ENCODE peak calls at places on chromosomes 1 and 21, in five cellular contexts. F is right atrium auricular region, Q is BJ, O is HCT116, R is fibroblast of lung. L is an unnamed sample.

GRCh38 chr1:25522240-25522639 is 21.2 kb upstream of the LDLRAP1 start:
- DNase-seq in F (no peak), O (no peak), R (no peak), Q (no peak), L (no peak)

GRCh38 chr1:214155987-214156567 is 124.9 kb upstream of the SMYD2 start:
- DNase-seq in O (no peak), R (no peak), Q (no peak), F (no peak), L (no peak)

GRCh38 chr1:180923024-180923841 is 10.5 kb downstream of the KIAA1614 start:
- DNase-seq in O (no peak), F (no peak), Q (no peak), R (peak), L (peak)

GRCh38 chr1:48536477-48536876 is 64.5 kb upstream of the SPATA6 start:
- DNase-seq in Q (no peak), F (no peak), R (no peak), O (no peak), L (no peak)

GRCh38 chr1:203627819-203628184 is 1.2 kb downstream of the ATP2B4 start:
- DNase-seq in O (no peak), R (peak), F (no peak), Q (no peak), L (no peak)

GRCh38 chr1:201542166-201543045 is 3.5 kb downstream of the NAV1 start:
- DNase-seq in O (no peak), Q (no peak), F (no peak), R (peak), L (no peak)

GRCh38 chr1:26391450-26391849 is 18.9 kb upstream of the ZNF683 start:
- DNase-seq in O (peak), Q (no peak), F (no peak), R (peak), L (peak)

GRCh38 chr1:222233441-222234180 is 314.3 kb downstream of the HHIPL2 start:
- DNase-seq in F (no peak), Q (no peak), R (peak), O (no peak), L (no peak)

GRCh38 chr1:232667094-232667780 is 37.3 kb upstream of the SIPA1L2 start:
- DNase-seq in R (no peak), Q (no peak), F (no peak), O (no peak), L (no peak)

GRCh38 chr21:38258803-38259485 is 2.2 kb downstream of the KCNJ15 start:
- DNase-seq in R (peak), O (no peak), Q (no peak), F (no peak), L (no peak)
- H3K4me3 ChIP-seq in R (no peak), O (no peak), Q (no peak), F (no peak), L (no peak)

GRCh38 chr1:216731562-216731961 is 8.3 kb upstream of the ESRRG start:
- DNase-seq in R (no peak), F (no peak), Q (no peak), O (no peak), L (no peak)

GRCh38 chr1:216722841-216723240 is 388 bp downstream of the ESRRG start:
- DNase-seq in R (no peak), O (no peak), Q (no peak), F (no peak), L (no peak)

GRCh38 chr1:216721878-216722277 is 1.4 kb downstream of the ESRRG start:
- DNase-seq in R (no peak), Q (no peak), F (no peak), O (no peak), L (no peak)

GRCh38 chr1:216723274-216723780 is at the start of gene ESRRG:
- DNase-seq in Q (no peak), O (no peak), F (no peak), R (peak), L (peak)

DNA sequence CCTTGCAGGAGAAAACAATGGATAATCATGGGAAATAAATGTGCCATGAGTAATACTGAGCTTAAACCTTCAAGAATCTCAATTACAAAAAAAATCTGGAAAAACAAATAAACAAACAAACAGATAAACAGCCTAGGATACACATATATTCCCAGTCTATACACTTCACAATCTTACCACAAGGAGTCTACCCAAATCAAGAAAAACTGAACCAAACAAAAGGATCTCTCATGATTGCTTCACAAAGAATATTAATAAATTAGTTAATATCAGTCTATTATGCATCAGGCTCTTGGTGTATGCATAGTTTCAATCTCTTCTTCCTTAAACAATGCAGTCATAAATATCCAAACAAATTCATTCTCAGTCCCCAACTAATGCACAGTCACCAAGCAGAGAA is 3.2 kb upstream of the ESRRG start:
- DNase-seq in F (no peak), O (no peak), R (no peak), Q (no peak), L (no peak)
- TF ChIP-seq CTCF in F (peak), O (peak), R (no peak), Q (no peak), L (no peak)

GRCh38 chr1:209674957-209675566 is at the start of gene G0S2:
- DNase-seq in Q (no peak), R (peak), F (peak), O (no peak), L (no peak)

GRCh38 chr1:209672705-209673630 is 2.2 kb upstream of the G0S2 start:
- DNase-seq in R (no peak), O (no peak), F (no peak), Q (no peak), L (no peak)

GRCh38 chr1:209673631-209674417 is 1.4 kb upstream of the G0S2 start:
- DNase-seq in F (peak), Q (no peak), R (no peak), O (no peak), L (no peak)

GRCh38 chr1:209678981-209679539 is 3.8 kb downstream of the G0S2 start:
- DNase-seq in R (no peak), F (no peak), O (no peak), Q (no peak), L (no peak)

GRCh38 chr1:209675567-209676154 is 449 bp downstream of the G0S2 start:
- DNase-seq in R (peak), F (no peak), O (no peak), Q (no peak), L (no peak)
- H3K4me3 ChIP-seq in R (peak), F (peak), O (no peak), Q (peak), L (peak)

DNA sequence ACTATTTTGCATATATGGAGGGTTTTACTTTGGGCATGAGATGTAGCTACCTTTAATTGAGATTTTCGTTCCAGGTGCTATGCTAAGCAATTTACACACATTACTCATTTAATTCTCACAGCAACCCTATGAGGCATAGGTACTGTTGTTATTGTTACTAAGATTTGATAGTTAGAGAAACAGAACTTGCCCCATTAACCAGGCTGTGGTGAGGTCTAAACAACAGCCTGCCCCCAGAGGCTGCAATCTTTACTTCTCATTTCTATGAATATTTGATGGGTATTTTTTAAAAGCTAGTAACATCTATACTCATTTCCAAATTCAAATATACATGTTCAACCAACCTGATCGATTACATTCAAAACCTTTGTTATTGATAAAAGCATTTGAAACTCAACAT is 155.6 kb downstream of the GALNT2 start:
- DNase-seq in O (no peak), Q (no peak), R (no peak), F (no peak), L (no peak)
- TF ChIP-seq CTCF in O (peak), Q (peak), R (peak), F (no peak), L (peak)

GRCh38 chr1:2212542-2213491 is 15.3 kb upstream of the SKI start:
- DNase-seq in R (peak), Q (peak), O (peak), F (peak), L (peak)

GRCh38 chr1:2215909-2216766 is 12.0 kb upstream of the SKI start:
- DNase-seq in Q (no peak), R (no peak), O (no peak), F (no peak), L (no peak)

GRCh38 chr1:2215329-2215728 is 12.8 kb upstream of the SKI start:
- DNase-seq in Q (no peak), O (no peak), F (no peak), R (no peak), L (no peak)

GRCh38 chr1:2213576-2214505 is 14.3 kb upstream of the SKI start:
- DNase-seq in Q (no peak), O (no peak), F (peak), R (peak), L (peak)

GRCh38 chr1:2214541-2215241 is 13.4 kb upstream of the SKI start:
- DNase-seq in F (no peak), Q (no peak), O (no peak), R (no peak), L (no peak)
- H3K4me3 ChIP-seq in F (no peak), Q (no peak), O (no peak), R (no peak), L (no peak)

GRCh38 chr1:200506471-200506870 is 96.6 kb upstream of the ZNF281 start:
- DNase-seq in Q (no peak), R (no peak), O (no peak), F (no peak), L (no peak)

GRCh38 chr1:200505257-200505656 is 95.4 kb upstream of the ZNF281 start:
- DNase-seq in O (no peak), Q (no peak), R (no peak), F (no peak), L (no peak)

GRCh38 chr1:200512191-200512590 is 102.4 kb upstream of the ZNF281 start:
- DNase-seq in O (no peak), F (no peak), Q (no peak), R (peak), L (peak)

DNA sequence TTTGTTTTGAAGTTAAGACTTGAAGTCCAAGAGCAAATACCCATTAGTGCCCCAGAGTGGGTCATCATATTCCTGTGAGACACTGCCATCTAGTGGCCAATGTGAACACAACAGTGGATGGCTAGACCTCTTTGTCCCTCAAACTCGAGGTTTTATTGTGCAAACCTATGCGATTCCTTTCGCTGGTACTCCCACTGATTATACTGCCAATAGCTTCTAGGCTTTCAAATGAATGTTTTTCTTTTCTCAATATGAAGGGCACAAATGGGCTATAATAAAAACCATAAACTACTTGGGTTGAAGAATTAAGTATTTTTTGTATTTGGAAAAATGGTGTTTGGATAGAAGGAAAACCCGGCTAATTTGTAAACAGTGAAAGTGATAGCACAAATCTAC is 100.4 kb upstream of the ZNF281 start:
- DNase-seq in F (peak), Q (peak), R (peak), O (peak), L (peak)
- TF ChIP-seq CTCF in F (peak), Q (peak), R (peak), O (peak), L (peak)